ENCODE peak calls at places on chromosomes 6 and 20, in four cellular contexts. H, U, E and G are unnamed samples.

GRCh38 chr6:104796031-104796785 is 63.5 kb downstream of the HACE1 start:
- DNase-seq in H (no peak), U (no peak), E (no peak), G (no peak)

GRCh38 chr6:40882321-40882720 is 156.7 kb downstream of the UNC5CL start:
- DNase-seq in U (no peak), E (no peak), H (peak), G (no peak)

GRCh38 chr6:96939019-96939805 is 14.7 kb downstream of the KLHL32 start:
- DNase-seq in H (no peak), U (peak), E (peak), G (peak)

GRCh38 chr6:154605207-154605877 is 94.9 kb upstream of the CNKSR3 start:
- DNase-seq in E (no peak), H (no peak), U (peak), G (peak)

GRCh38 chr6:138824482-138825134 is 28.7 kb downstream of the ECT2L start:
- DNase-seq in U (peak), E (no peak), H (no peak), G (peak)

GRCh38 chr6:48426636-48427035 is 315.6 kb upstream of the PTCHD4 start:
- DNase-seq in E (no peak), H (no peak), U (peak), G (no peak)

GRCh38 chr6:38185752-38186151 is 366.2 kb downstream of the ZFAND3 start:
- DNase-seq in E (no peak), H (no peak), U (no peak), G (no peak)

GRCh38 chr6:73121421-73121993 is 103.8 kb downstream of the KHDC1L start:
- DNase-seq in U (peak), H (no peak), E (peak), G (no peak)

GRCh38 chr6:142942805-142943227 is 2.2 kb downstream of the HIVEP2 start:
- DNase-seq in H (no peak), U (peak), E (peak), G (no peak)

GRCh38 chr6:45609141-45609638 is 231.5 kb upstream of the SUPT3H start:
- DNase-seq in U (no peak), H (no peak), E (no peak), G (no peak)

GRCh38 chr20:483791-484644 is 21.7 kb upstream of the TBC1D20 start:
- DNase-seq in U (no peak), H (no peak), E (no peak), G (no peak)

DNA sequence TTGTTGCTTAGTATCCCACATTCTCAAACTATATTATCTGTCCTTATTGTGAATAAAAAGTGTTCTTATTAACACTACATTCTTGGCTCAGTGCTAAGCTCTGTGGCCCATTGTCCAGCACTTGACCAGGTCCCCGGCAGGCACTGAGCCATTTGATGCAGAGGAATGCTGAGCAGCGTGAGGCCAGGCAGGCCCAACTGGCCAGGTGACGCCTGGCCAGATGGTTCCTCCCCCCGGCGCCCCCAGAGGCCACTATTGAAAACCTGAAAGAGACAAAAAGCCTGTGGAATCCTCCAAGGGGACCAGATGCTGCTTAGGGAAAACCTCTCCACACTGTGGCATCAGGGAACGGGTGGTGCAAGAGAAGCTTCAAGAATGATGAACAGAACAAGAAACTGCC is 597.5 kb upstream of the JAG1 start:
- DNase-seq in U (no peak), H (no peak), E (no peak), G (no peak)
- TF ChIP-seq CTCF in U (no peak), H (no peak), E (no peak), G (no peak)

DNA sequence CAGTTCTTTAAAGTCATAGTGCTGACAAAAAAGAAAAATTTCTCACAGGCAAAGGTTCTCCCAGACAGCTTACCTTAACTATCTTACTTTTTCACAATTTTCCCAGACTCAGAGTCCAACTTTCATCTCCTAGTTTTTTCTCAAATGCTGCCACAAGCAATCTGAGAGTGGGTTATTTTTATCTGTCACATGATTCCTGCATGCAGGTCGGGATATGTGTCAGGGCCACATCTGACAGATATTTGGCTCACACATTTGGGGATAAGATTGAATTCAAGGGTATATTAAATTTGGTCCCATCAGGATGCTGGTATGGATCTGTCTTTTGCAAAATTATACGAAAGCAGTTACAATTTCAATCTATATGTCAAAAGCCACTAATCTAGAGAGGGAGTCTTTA is 50.1 kb upstream of the SMIM29 start:
- DNase-seq in U (no peak), E (no peak), H (no peak), G (no peak)
- TF ChIP-seq CTCF in U (no peak), E (no peak), H (no peak), G (no peak)

GRCh38 chr20:53126185-53126584 is 154.0 kb downstream of the TSHZ2 start:
- DNase-seq in E (no peak), H (no peak), U (peak), G (no peak)

GRCh38 chr20:53129557-53129956 is 157.4 kb downstream of the TSHZ2 start:
- DNase-seq in U (no peak), H (no peak), E (no peak), G (no peak)

GRCh38 chr20:53128024-53128423 is 155.9 kb downstream of the TSHZ2 start:
- DNase-seq in E (no peak), U (no peak), H (no peak), G (no peak)

GRCh38 chr20:53124803-53125202 is 152.6 kb downstream of the TSHZ2 start:
- DNase-seq in E (no peak), H (no peak), U (no peak), G (no peak)

DNA sequence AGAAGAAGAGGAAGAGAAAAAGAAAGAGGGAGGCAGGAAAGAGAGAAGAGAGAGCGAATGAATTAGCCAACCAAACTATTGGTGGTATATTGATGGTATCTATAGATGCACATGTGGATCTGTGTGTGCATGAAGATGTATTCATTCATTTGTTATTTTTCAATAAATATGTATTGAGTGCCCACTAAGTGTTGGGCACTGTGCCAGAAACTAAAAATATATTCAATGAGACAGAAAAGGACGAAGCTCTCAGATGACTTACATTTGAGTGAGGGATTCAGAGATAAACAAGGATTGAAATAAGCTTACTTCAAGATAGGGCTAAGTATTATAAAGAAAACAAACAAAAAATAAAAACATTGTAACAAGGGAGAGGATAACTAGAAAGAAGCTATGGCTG is 154.9 kb downstream of the TSHZ2 start:
- DNase-seq in H (no peak), U (no peak), E (no peak), G (no peak)
- TF ChIP-seq CTCF in H (no peak), U (no peak), E (no peak), G (no peak)

DNA sequence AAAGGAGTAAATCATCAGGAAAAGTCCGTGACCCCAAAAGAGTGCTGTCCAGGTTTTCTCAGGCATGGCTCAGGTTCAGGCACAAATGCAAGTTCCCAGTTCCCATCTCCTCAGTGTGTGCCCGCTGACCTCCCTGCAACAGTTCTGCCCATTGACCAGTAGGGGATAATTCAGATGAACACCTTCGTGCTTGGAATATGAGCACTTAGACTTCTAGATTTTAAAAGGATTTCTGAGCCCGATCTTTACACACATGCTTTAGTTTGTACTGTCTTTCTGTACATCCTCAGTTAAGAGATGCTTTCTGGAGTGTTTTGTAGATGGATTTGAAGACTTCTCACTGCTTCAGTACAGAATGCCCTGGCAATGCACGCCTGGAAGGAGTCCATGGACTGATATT is 239.7 kb upstream of the PLCB4 start:
- DNase-seq in H (no peak), E (no peak), U (no peak), G (no peak)
- TF ChIP-seq CTCF in H (peak), E (no peak), U (no peak), G (no peak)

DNA sequence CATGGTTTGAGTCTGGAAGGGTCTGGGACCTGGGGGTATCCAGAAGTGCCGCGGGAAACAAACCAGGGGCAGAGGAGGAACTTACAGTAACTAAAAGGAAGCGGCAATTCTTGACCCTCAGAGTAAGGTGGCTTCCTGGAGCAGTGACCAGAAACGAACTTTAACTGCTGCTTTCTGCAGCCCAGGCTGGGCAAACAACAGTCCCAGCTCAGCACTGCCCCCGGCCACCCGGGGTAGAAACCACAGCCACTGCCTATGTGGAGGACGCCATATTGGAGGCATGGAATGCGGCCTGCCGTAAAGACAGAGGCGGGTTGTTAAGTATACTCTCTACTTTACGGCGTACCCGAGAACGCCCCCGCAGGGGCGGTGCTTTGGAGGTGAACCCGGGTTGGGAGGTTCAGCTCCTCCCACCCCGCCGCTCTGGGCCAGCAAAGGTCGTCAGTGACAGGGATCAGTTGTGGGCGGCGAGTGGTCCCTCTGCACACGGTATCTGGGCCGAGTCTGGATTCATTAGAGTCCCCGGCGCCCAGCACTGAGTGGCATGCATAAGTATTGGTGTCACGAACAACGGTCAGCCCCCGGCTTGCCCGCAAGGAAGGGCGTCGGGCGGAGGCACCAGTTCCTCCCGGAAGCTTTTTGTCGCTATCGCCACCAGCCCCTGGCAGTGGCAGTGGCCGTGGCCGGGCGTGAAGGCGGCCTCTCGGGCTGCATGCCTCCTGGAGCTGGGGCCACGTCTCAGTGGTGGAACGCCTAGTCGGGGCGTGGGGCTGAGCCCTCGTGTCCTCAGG is at the start of gene PDSS2:
- DNase-seq in E (peak), H (peak), U (peak), G (peak)
- TF ChIP-seq CTCF in E (peak), H (no peak), U (peak), G (no peak)